ENCODE peak calls at places on chromosomes 13 and 19, in ten cellular contexts. B is NCI-H2081; T is astrocyte of the spinal cord; N is activated naive CD4-positive, alpha-beta T cell treated with Interleukin-2 at 50 U/mL for 16 hours; C is hippocampal formation; R is AG04450; G is heart right ventricle; I is stimulated activated CD4-positive, alpha-beta T cell treated with anti-CD3 and anti-CD28 coated beads, TNF-alpha, amount 100 ng/mL, for 24 hours; E is GM10248; D is Calu3. L is an unnamed sample.

GRCh38 chr13:113422790-113423189 is 30.5 kb downstream of the ADPRHL1 start:
- DNase-seq in C (no peak), D (no peak), B (no peak), R (no peak), E (no peak), N (no peak), G (no peak), T (no peak), I (no peak), L (no peak)

GRCh38 chr13:40306817-40307216 is 359.6 kb downstream of the FOXO1 start:
- DNase-seq in T (no peak), E (no peak), D (no peak), B (no peak), C (no peak), R (no peak), I (no peak), G (no peak), N (peak; percentile 47), L (no peak)

GRCh38 chr13:32115069-32115468 is 83.5 kb downstream of the FRY start:
- DNase-seq in B (no peak), G (no peak), N (no peak), C (no peak), R (no peak), I (no peak), D (no peak), E (no peak), T (no peak), L (no peak)

GRCh38 chr13:20616059-20616797 is 49.3 kb downstream of the IFT88 start:
- DNase-seq in E (no peak), T (peak; percentile 85), R (peak; percentile 82), D (no peak), B (no peak), I (no peak), C (no peak), G (no peak), N (no peak), L (no peak)

GRCh38 chr19:51621178-51621577 is 9.0 kb downstream of the SIGLEC5 start:
- DNase-seq in N (no peak), I (no peak), E (peak; percentile 77), T (no peak), C (no peak), B (no peak), G (no peak), R (no peak), D (no peak), L (no peak)

GRCh38 chr13:47813683-47814082 is 187.4 kb downstream of the SUCLA2 start:
- DNase-seq in D (no peak), N (no peak), B (no peak), C (no peak), I (no peak), R (no peak), G (no peak), T (no peak), E (no peak), L (no peak)

GRCh38 chr13:108629353-108629752 is at the start of gene MYO16:
- DNase-seq in I (no peak), D (no peak), C (no peak), T (no peak), B (no peak), E (no peak), N (no peak), G (no peak), R (no peak), L (no peak)

GRCh38 chr19:40341601-40342482 is 6.4 kb downstream of the C19orf47 start:
- DNase-seq in B (no peak), C (no peak), R (no peak), G (peak; percentile 75), E (no peak), I (no peak), T (no peak), N (no peak), D (no peak), L (no peak)

GRCh38 chr13:97254809-97255208 is 32.7 kb downstream of the MBNL2 start:
- DNase-seq in C (no peak), T (peak; percentile 81), N (no peak), I (no peak), E (no peak), G (no peak), R (no peak), D (no peak), B (no peak), L (no peak)

GRCh38 chr13:30796833-30797601 is 61.7 kb downstream of the ALOX5AP start:
- DNase-seq in B (no peak), C (no peak), D (no peak), G (no peak), R (no peak), T (peak; percentile 39), N (peak; percentile 61), E (peak; percentile 53), I (no peak), L (no peak)